ENCODE peak calls at places on chromosomes 16 and 17, in five cellular contexts. I, U, K, Q and W are unnamed samples. For H3K4me1, the result is how much of the 10 kb centered on the place peaks cover.

GRCh38 chr16:57502048-57502775 is 15.9 kb upstream of the DOK4 start:
- DNase-seq in I (no peak), U (no peak), K (no peak), Q (no peak), W (no peak)

GRCh38 chr16:67847064-67847861 is at the start of gene CENPT:
- DNase-seq in I (no peak), U (no peak), K (no peak), Q (no peak), W (peak)

GRCh38 chr17:19800571-19800970 is 52.5 kb upstream of the ALDH3A1 start:
- DNase-seq in I (no peak), U (no peak), K (no peak), Q (no peak), W (no peak)

GRCh38 chr17:59561042-59561441 is 4.4 kb upstream of the DHX40 start:
- DNase-seq in I (no peak), U (peak), K (no peak), Q (no peak), W (no peak)

GRCh38 chr16:3171855-3172593 is 16.0 kb upstream of the OR1F1 start:
- DNase-seq in I (peak), U (no peak), K (no peak), Q (no peak), W (no peak)

GRCh38 chr16:35142809-35143192 is 1683.4 kb downstream of the TP53TG3F start:
- DNase-seq in I (no peak), U (no peak), K (no peak), Q (no peak), W (no peak)

GRCh38 chr17:48719642-48720262 is 2.6 kb downstream of the PRAC1 start:
- DNase-seq in I (no peak), U (no peak), K (no peak), Q (no peak), W (no peak)

GRCh38 chr16:6019490-6019991 is 921.9 kb upstream of the EEF2KMT start:
- DNase-seq in I (peak), U (no peak), K (no peak), Q (no peak), W (no peak)

GRCh38 chr17:47978324-47978723 is 7.4 kb downstream of the CDK5RAP3 start:
- DNase-seq in I (no peak), U (peak), K (peak), Q (no peak), W (peak)

GRCh38 chr17:72590382-72590781 is 469.6 kb downstream of the SOX9 start:
- DNase-seq in I (no peak), U (no peak), K (no peak), Q (no peak), W (no peak)

GRCh38 chr17:75407655-75408352 is 2.3 kb upstream of the GRB2 start:
- DNase-seq in I (no peak), U (no peak), K (no peak), Q (no peak), W (no peak)

GRCh38 chr16:12639044-12639443 is 164.6 kb downstream of the CPPED1 start:
- DNase-seq in I (no peak), U (no peak), K (no peak), Q (no peak), W (no peak)

GRCh38 chr17:78315355-78316114 is 44.3 kb downstream of the SOCS3 start:
- DNase-seq in I (peak), U (no peak), K (peak), Q (peak), W (peak)

GRCh38 chr17:17206149-17206912 is at the start of gene PLD6:
- DNase-seq in I (peak), U (peak), K (peak), Q (no peak), W (peak)

GRCh38 chr16:81842564-81843242 is 63.6 kb downstream of the PLCG2 start:
- DNase-seq in I (no peak), U (no peak), K (no peak), Q (no peak), W (no peak)

GRCh38 chr16:81659249-81659648 is 119.8 kb upstream of the PLCG2 start:
- DNase-seq in I (no peak), U (no peak), K (no peak), Q (no peak), W (no peak)

GRCh38 chr17:17298108-17298507 is 5.1 kb upstream of the NT5M start:
- DNase-seq in I (no peak), U (no peak), K (no peak), Q (no peak), W (no peak)

GRCh38 chr17:52841971-52842370 is 683.5 kb upstream of the CA10 start:
- DNase-seq in I (no peak), U (no peak), K (no peak), Q (no peak), W (no peak)

GRCh38 chr17:9028632-9029570 is 7.6 kb downstream of the NTN1 start:
- DNase-seq in I (no peak), U (no peak), K (no peak), Q (no peak), W (no peak)

GRCh38 chr16:20889625-20890275 is 10.4 kb downstream of the DCUN1D3 start:
- DNase-seq in I (no peak), U (no peak), K (no peak), Q (no peak), W (no peak)

GRCh38 chr16:9363520-9363919 is 272.1 kb downstream of the HAPSTR1 start:
- DNase-seq in I (no peak), U (no peak), K (no peak), Q (no peak), W (no peak)

GRCh38 chr16:82580293-82580900 is 46.4 kb upstream of the CDH13 start:
- DNase-seq in I (no peak), U (no peak), K (no peak), Q (no peak), W (no peak)

GRCh38 chr17:32111141-32111771 is 31.0 kb upstream of the RHOT1 start:
- DNase-seq in I (no peak), U (peak), K (peak), Q (peak), W (peak)

GRCh38 chr17:73474370-73474988 is 162.7 kb upstream of the CDC42EP4 start:
- DNase-seq in I (peak), U (peak), K (peak), Q (peak), W (no peak)

GRCh38 chr16:89602273-89602951 is 11.0 kb upstream of the DPEP1 start:
- DNase-seq in I (no peak), U (peak), K (peak), Q (peak), W (peak)

GRCh38 chr16:70746040-70746707 is 54.8 kb downstream of the VAC14 start:
- DNase-seq in I (no peak), U (no peak), K (peak), Q (peak), W (peak)

GRCh38 chr17:30926516-30926915 is 4.8 kb downstream of the ADAP2 start:
- DNase-seq in I (no peak), U (no peak), K (no peak), Q (no peak), W (no peak)

GRCh38 chr17:47253541-47254402 is at the start of gene ITGB3:
- DNase-seq in I (peak), U (peak), K (peak), Q (no peak), W (peak)

GRCh38 chr16:53261276-53261675 is 173.0 kb upstream of the RBL2 start:
- DNase-seq in I (no peak), U (no peak), K (no peak), Q (no peak), W (no peak)

GRCh38 chr16:13997933-13998332 is 73.2 kb upstream of the MRTFB start:
- DNase-seq in I (no peak), U (no peak), K (no peak), Q (no peak), W (no peak)

GRCh38 chr16:3490911-3491629 is 4.2 kb downstream of the C16orf90 start:
- DNase-seq in I (peak), U (no peak), K (no peak), Q (no peak), W (no peak)

GRCh38 chr16:13936596-13937081 is 16.7 kb downstream of the ERCC4 start:
- DNase-seq in I (no peak), U (no peak), K (peak), Q (no peak), W (peak)

GRCh38 chr16:59047114-59047513 is 313.0 kb upstream of the GOT2 start:
- DNase-seq in I (no peak), U (no peak), K (no peak), Q (no peak), W (no peak)

GRCh38 chr16:70715113-70715711 is 29.4 kb upstream of the MTSS2 start:
- DNase-seq in I (peak), U (no peak), K (peak), Q (peak), W (peak)

DNA sequence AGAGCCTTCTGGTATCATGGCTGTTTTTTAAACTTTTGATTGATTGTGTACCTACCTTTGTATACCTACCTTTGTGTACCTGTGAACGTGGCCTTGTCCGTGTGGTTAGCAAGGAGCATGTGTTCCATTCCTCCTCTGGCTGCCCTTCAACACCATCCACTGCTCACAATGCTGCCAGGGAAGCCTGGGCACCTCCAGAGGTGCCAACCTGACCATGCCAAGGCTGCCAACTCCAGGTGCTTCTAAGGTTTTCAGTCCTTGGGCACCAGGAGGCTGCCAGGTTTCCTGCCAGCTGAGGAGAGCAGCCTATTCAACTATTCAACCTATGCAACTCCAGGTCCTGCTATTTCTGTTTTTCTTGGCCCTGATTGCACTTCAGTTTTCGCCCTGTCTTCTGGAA is 17.6 kb upstream of the ARL4D start:
- DNase-seq in I (no peak), U (no peak), K (no peak), Q (no peak), W (no peak)
- H3K4me3 ChIP-seq in I (no peak), U (no peak), K (no peak), Q (no peak), W (no peak)

GRCh38 chr17:27540300-27541105 is 84.3 kb downstream of the KSR1 start:
- DNase-seq in I (peak), U (no peak), K (peak), Q (peak), W (peak)

GRCh38 chr17:27539794-27540193 is 83.5 kb downstream of the KSR1 start:
- DNase-seq in I (no peak), U (no peak), K (no peak), Q (no peak), W (no peak)

GRCh38 chr17:27536781-27537180 is 80.5 kb downstream of the KSR1 start:
- DNase-seq in I (no peak), U (no peak), K (no peak), Q (no peak), W (no peak)

GRCh38 chr17:27539152-27539551 is 82.9 kb downstream of the KSR1 start:
- DNase-seq in I (no peak), U (no peak), K (no peak), Q (no peak), W (no peak)

DNA sequence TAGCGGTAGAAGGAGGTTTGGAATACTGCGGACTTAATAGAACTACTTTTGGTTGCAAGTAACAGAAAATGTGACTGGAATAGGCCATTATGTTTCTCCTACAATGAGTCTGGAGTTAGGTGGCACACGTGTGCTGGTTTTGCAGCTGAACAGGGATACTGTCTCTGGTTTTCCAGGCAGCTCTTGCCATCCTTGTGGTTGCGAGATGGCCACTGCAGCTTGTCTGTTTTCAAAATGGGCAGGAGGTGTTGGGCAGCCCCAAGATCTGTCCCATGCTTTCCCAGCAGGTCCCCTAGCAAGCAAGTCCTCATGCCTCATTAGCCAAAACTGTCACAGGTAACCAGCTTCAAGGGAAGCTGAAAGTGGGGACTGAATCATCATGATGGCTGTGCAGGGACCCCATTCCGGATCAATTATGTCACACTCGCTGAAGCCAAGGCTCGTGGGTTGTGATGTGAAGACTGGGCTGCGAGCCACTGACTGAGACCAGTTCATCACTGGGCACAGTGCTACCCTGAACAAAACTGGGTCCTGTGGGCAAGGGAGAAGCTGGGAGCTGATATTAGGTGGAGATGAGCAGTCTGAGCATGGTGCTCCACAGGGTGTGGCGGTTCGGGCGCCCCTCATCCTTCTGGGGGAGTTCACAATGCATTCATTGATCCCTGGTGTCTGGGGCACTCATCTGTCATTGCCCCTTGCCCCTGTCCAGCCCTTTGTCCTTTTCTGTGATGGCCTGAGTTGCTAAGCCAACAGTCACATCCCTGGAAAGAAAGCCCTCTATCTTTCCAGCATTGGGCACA is 82.1 kb downstream of the KSR1 start:
- DNase-seq in I (no peak), U (no peak), K (no peak), Q (no peak), W (no peak)
- H3K4me1 ChIP-seq in I (under half), U (under half), K (under half), Q (under half), W (half or more)

GRCh38 chr17:39923230-39923629 is 4.2 kb downstream of the ORMDL3 start:
- DNase-seq in I (no peak), U (no peak), K (no peak), Q (no peak), W (no peak)

GRCh38 chr17:39919087-39919683 is 750 bp upstream of the GSDMB start:
- DNase-seq in I (no peak), U (no peak), K (no peak), Q (no peak), W (no peak)

GRCh38 chr17:39920218-39921210 is 2.1 kb upstream of the GSDMB start:
- DNase-seq in I (no peak), U (peak), K (no peak), Q (no peak), W (no peak)

GRCh38 chr17:39922006-39922405 is 3.6 kb upstream of the GSDMB start:
- DNase-seq in I (no peak), U (no peak), K (no peak), Q (no peak), W (no peak)

DNA sequence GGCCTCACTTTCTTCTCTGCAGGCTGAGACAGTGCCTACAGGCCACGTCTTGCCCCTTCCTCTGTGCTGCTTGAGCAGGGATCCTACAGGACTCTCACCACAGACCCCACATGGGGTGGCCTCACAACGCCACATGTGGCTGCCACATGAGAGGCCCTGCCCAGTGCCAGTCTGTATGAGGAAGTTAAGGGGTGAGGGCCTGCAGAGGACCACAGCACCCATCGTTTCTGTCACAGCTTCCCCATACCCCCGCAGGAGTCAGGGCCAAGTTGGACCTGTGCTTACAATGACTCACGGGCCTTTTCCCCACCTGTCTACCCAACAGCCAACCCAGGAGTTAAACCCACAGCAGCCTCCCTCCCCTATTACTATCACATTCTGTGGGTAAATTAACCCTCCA is 2.9 kb upstream of the GSDMB start:
- DNase-seq in I (no peak), U (no peak), K (no peak), Q (no peak), W (no peak)
- H3K27ac ChIP-seq in I (no peak), U (peak), K (no peak), Q (no peak), W (no peak)

GRCh38 chr17:7993972-7994589 is 8.3 kb upstream of the GUCY2D start:
- DNase-seq in I (no peak), U (no peak), K (no peak), Q (no peak), W (no peak)
- H3K4me3 ChIP-seq in I (no peak), U (no peak), K (no peak), Q (no peak), W (no peak)

GRCh38 chr16:85753976-85754375 is 3.1 kb upstream of the C16orf74 start:
- DNase-seq in I (no peak), U (no peak), K (no peak), Q (no peak), W (no peak)

GRCh38 chr16:85752511-85753420 is 1.9 kb upstream of the C16orf74 start:
- DNase-seq in I (no peak), U (no peak), K (peak), Q (no peak), W (no peak)

GRCh38 chr16:85751665-85752501 is 987 bp upstream of the C16orf74 start:
- DNase-seq in I (no peak), U (no peak), K (no peak), Q (no peak), W (no peak)

GRCh38 chr16:85754403-85754802 is 3.5 kb upstream of the C16orf74 start:
- DNase-seq in I (no peak), U (no peak), K (no peak), Q (no peak), W (no peak)

DNA sequence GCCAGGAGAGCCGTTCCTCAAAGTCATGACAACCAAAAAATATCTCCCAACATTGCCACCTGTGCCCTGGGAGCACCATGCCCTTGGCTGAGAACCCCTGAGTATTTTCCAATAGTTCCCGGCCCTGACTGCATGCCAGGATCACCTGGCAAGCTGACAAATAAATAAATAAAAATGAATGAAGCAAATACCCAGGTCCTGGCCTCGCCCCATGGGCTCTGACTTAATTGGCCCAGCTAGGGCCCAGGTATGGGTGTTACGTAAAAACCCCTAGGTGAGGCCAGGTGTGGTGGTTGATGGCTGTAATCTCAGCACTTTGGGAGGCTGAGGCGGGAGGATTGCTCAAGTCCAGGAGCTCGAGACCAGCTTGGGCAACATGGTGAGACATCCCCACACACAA is 2.7 kb upstream of the C16orf74 start:
- DNase-seq in I (no peak), U (no peak), K (no peak), Q (no peak), W (no peak)
- H3K4me1 ChIP-seq in I (under half), U (under half), K (under half), Q (under half), W (under half)

DNA sequence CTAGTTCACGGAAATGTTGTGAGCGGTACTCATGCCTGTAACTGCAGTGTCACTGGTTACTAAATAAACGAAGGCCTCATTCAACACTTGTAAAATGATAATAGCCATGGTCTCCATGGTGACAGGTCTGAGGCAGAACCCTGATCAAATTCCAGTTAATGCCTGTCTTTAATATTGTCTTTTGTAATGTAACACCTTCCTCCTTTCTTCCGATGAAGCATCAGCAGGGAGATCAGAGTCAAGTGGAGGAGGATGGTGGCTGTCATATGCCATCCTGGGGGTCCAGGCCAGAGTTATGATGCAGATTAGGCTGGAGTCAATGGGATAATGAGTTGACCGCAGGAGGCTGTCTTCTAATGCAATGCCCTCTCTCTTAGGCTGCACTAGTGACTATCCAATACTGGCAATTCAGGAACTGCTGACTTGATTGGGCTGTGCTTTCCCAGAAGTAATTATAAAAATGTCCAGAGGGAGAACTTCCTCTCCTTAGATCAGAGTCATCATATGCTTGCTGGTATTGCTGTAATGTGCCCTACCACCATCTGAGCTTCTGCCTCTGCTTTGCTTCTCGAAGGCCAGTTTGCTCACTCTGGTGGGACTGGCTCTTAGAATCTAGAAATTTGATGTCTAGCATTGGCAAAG is 419.1 kb downstream of the CA10 start:
- DNase-seq in I (no peak), U (no peak), K (no peak), Q (no peak), W (no peak)
- H3K27ac ChIP-seq in I (no peak), U (no peak), K (no peak), Q (no peak), W (no peak)

GRCh38 chr17:44967907-44968224 is 237 bp downstream of the C1QL1 start:
- DNase-seq in I (no peak), U (no peak), K (no peak), Q (no peak), W (no peak)

GRCh38 chr17:44968225-44969143 is at the start of gene C1QL1:
- DNase-seq in I (peak), U (peak), K (peak), Q (peak), W (peak)

GRCh38 chr17:44966348-44967025 is 1.6 kb downstream of the C1QL1 start:
- DNase-seq in I (no peak), U (no peak), K (no peak), Q (no peak), W (no peak)

GRCh38 chr17:44965491-44966234 is 2.4 kb downstream of the C1QL1 start:
- DNase-seq in I (no peak), U (no peak), K (no peak), Q (no peak), W (no peak)

GRCh38 chr17:44967026-44967906 is 837 bp downstream of the C1QL1 start:
- DNase-seq in I (no peak), U (no peak), K (no peak), Q (no peak), W (no peak)
- H3K4me3 ChIP-seq in I (no peak), U (no peak), K (no peak), Q (peak), W (peak)